ENCODE peak calls at places on chromosome 12, in five cellular contexts. One of them, this sample, is unnamed. For H3K36me3, the result is how much of the 10 kb centered on the place peaks cover.

GRCh38 chr12:123250471-123251383 is 17.5 kb downstream of the MTRFR start:
- DNase-seq in heart right ventricle: no peak
- DNase-seq in right atrium auricular region: no peak
- DNase-seq in heart left ventricle: no peak
- DNase-seq in PC-9: peak
- DNase-seq in this sample: peak

GRCh38 chr12:18747960-18748359 is 10.0 kb downstream of the CAPZA3 start:
- DNase-seq in heart right ventricle: no peak
- DNase-seq in PC-9: peak
- DNase-seq in right atrium auricular region: no peak
- DNase-seq in heart left ventricle: no peak
- DNase-seq in this sample: no peak

GRCh38 chr12:31369712-31370521 is 44.0 kb upstream of the SINHCAF start:
- DNase-seq in PC-9: peak
- DNase-seq in heart left ventricle: peak
- DNase-seq in right atrium auricular region: peak
- DNase-seq in heart right ventricle: no peak
- DNase-seq in this sample: no peak

GRCh38 chr12:6943719-6944380 is at the start of the genes C12orf57 and RNU7-1:
- DNase-seq in right atrium auricular region: peak
- DNase-seq in heart right ventricle: peak
- DNase-seq in PC-9: peak
- DNase-seq in heart left ventricle: peak
- DNase-seq in this sample: no peak

GRCh38 chr12:34397591-34398365 is 375.5 kb downstream of the ALG10 start:
- DNase-seq in heart right ventricle: peak
- DNase-seq in PC-9: no peak
- DNase-seq in right atrium auricular region: peak
- DNase-seq in heart left ventricle: peak
- DNase-seq in this sample: peak

GRCh38 chr12:46523863-46524770 is 151.5 kb upstream of the SLC38A2 start:
- DNase-seq in heart right ventricle: no peak
- DNase-seq in heart left ventricle: peak
- DNase-seq in right atrium auricular region: no peak
- DNase-seq in PC-9: no peak
- DNase-seq in this sample: no peak

GRCh38 chr12:39123580-39123979 is 218.2 kb upstream of the CPNE8 start:
- DNase-seq in heart right ventricle: no peak
- DNase-seq in heart left ventricle: no peak
- DNase-seq in PC-9: no peak
- DNase-seq in right atrium auricular region: no peak
- DNase-seq in this sample: no peak

GRCh38 chr12:57182918-57183575 is 33.5 kb upstream of the NXPH4 start:
- DNase-seq in heart right ventricle: peak
- DNase-seq in heart left ventricle: peak
- DNase-seq in right atrium auricular region: peak
- DNase-seq in PC-9: peak
- DNase-seq in this sample: peak

GRCh38 chr12:118326971-118327370 is 45.7 kb downstream of the TAOK3 start:
- DNase-seq in heart left ventricle: no peak
- DNase-seq in heart right ventricle: no peak
- DNase-seq in PC-9: no peak
- DNase-seq in right atrium auricular region: no peak
- DNase-seq in this sample: no peak

GRCh38 chr12:91704446-91704845 is 441.2 kb downstream of the BTG1 start:
- DNase-seq in heart left ventricle: no peak
- DNase-seq in PC-9: no peak
- DNase-seq in heart right ventricle: no peak
- DNase-seq in right atrium auricular region: no peak
- DNase-seq in this sample: no peak

GRCh38 chr12:19489168-19489567 is 49.9 kb downstream of the AEBP2 start:
- DNase-seq in heart left ventricle: no peak
- DNase-seq in PC-9: no peak
- DNase-seq in right atrium auricular region: no peak
- DNase-seq in heart right ventricle: no peak
- DNase-seq in this sample: no peak

GRCh38 chr12:88472775-88473174 is 107.5 kb downstream of the KITLG start:
- DNase-seq in PC-9: no peak
- DNase-seq in right atrium auricular region: no peak
- DNase-seq in heart right ventricle: no peak
- DNase-seq in heart left ventricle: no peak
- DNase-seq in this sample: no peak

GRCh38 chr12:122081108-122081696 is 2.6 kb downstream of the MLXIP start:
- DNase-seq in heart left ventricle: no peak
- DNase-seq in PC-9: peak
- DNase-seq in right atrium auricular region: no peak
- DNase-seq in heart right ventricle: no peak
- DNase-seq in this sample: peak

GRCh38 chr12:127929172-127929571 is 337.8 kb upstream of the TMEM132C start:
- DNase-seq in heart right ventricle: no peak
- DNase-seq in PC-9: no peak
- DNase-seq in right atrium auricular region: no peak
- DNase-seq in heart left ventricle: no peak
- DNase-seq in this sample: no peak
- H3K36me3 ChIP-seq in heart right ventricle: under half
- H3K36me3 ChIP-seq in PC-9: under half
- H3K36me3 ChIP-seq in right atrium auricular region: under half
- H3K36me3 ChIP-seq in heart left ventricle: under half
- H3K36me3 ChIP-seq in this sample: under half

GRCh38 chr12:104495786-104496185 is 39.0 kb downstream of the CHST11 start:
- DNase-seq in right atrium auricular region: no peak
- DNase-seq in heart left ventricle: no peak
- DNase-seq in heart right ventricle: no peak
- DNase-seq in PC-9: no peak
- DNase-seq in this sample: no peak

GRCh38 chr12:104493504-104493903 is 36.8 kb downstream of the CHST11 start:
- DNase-seq in heart left ventricle: no peak
- DNase-seq in heart right ventricle: no peak
- DNase-seq in right atrium auricular region: no peak
- DNase-seq in PC-9: no peak
- DNase-seq in this sample: no peak

GRCh38 chr12:104496336-104496735 is 39.6 kb downstream of the CHST11 start:
- DNase-seq in heart left ventricle: no peak
- DNase-seq in PC-9: no peak
- DNase-seq in right atrium auricular region: no peak
- DNase-seq in heart right ventricle: no peak
- DNase-seq in this sample: no peak

GRCh38 chr12:104494137-104494815 is 37.5 kb downstream of the CHST11 start:
- DNase-seq in heart left ventricle: no peak
- DNase-seq in PC-9: no peak
- DNase-seq in heart right ventricle: no peak
- DNase-seq in right atrium auricular region: no peak
- DNase-seq in this sample: no peak

DNA sequence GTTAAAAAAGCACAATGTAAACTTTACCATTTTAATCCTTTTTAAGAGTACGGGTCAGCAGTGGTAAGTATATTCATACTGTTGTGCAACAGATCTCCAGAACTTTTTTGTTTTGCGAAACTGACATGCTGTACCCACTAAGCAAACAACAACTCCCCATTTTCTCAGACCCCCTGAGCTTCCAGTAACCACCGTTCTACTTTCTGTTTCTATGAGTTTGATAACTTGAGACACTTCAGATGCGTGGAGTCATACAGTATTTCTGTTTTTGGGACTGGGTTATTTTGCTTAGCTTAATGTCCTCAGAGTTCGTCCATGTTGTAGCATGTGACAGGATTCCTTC is 38.0 kb downstream of the CHST11 start:
- DNase-seq in PC-9: no peak
- DNase-seq in heart right ventricle: no peak
- DNase-seq in right atrium auricular region: no peak
- DNase-seq in heart left ventricle: no peak
- DNase-seq in this sample: no peak
- H3K4me3 ChIP-seq in PC-9: no peak
- H3K4me3 ChIP-seq in heart right ventricle: no peak
- H3K4me3 ChIP-seq in right atrium auricular region: no peak
- H3K4me3 ChIP-seq in heart left ventricle: no peak
- H3K4me3 ChIP-seq in this sample: no peak

DNA sequence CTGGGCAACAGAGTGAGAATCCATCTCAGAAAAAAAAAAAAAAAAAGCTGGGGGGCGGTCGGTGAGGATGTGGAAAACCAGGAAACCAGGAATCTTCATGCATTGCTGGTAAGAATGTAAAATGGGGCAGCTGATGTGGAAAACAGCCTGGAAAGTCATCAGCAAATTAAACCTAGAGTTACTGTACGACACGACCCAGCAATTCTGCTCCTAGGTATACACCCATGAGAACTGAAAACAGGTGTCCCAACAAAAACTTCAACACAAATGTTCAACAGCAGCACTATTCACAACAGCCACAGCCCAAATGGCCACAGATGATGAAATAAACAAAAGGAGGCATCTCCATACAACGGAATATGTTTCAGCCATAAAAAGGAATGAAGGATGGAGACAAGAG is 97.3 kb downstream of the NCOR2 start:
- DNase-seq in heart left ventricle: no peak
- DNase-seq in right atrium auricular region: no peak
- DNase-seq in heart right ventricle: no peak
- DNase-seq in PC-9: no peak
- DNase-seq in this sample: no peak
- H3K36me3 ChIP-seq in heart left ventricle: under half
- H3K36me3 ChIP-seq in right atrium auricular region: half or more
- H3K36me3 ChIP-seq in heart right ventricle: under half
- H3K36me3 ChIP-seq in PC-9: under half
- H3K36me3 ChIP-seq in this sample: under half

DNA sequence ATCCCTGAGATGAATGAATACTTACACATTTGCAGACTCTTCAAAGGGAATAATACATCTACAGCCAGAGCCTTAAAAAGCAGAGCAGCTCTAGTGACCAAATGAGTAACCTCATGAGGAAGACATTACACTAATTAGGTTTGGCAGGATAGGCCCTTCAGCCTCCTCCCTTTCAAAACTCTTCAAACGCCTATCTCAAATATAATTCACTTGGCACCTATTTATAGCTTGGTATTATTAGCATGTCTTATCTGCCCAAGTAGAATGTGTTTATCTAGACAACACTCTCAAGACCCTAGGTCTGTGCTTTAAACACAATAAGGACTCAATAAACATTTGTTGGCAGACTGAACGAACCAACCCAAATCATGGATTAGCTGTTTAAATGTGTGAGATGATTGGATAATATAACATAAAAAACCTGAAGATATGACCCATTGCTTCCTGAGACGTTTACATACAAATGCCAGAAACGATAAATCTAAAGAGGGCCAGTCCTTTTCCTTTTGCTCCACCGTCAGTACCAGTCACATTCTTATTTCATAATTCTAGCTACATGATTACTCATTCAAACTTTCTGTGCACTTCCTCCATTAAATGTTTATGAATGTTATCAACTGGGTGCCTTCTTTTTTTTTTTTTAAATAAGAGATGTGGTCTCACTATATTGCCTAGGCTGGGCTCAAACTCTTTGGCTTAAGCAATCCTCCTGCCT is 123.3 kb downstream of the CEP83 start:
- DNase-seq in heart right ventricle: no peak
- DNase-seq in PC-9: no peak
- DNase-seq in heart left ventricle: no peak
- DNase-seq in right atrium auricular region: no peak
- DNase-seq in this sample: no peak
- H3K4me3 ChIP-seq in heart right ventricle: no peak
- H3K4me3 ChIP-seq in PC-9: no peak
- H3K4me3 ChIP-seq in heart left ventricle: no peak
- H3K4me3 ChIP-seq in right atrium auricular region: peak
- H3K4me3 ChIP-seq in this sample: no peak

GRCh38 chr12:131537267-131537920 is 173.5 kb upstream of the SFSWAP start:
- DNase-seq in heart left ventricle: no peak
- DNase-seq in heart right ventricle: no peak
- DNase-seq in PC-9: no peak
- DNase-seq in right atrium auricular region: no peak
- DNase-seq in this sample: no peak

GRCh38 chr12:131539381-131539780 is 171.5 kb upstream of the SFSWAP start:
- DNase-seq in heart right ventricle: no peak
- DNase-seq in PC-9: no peak
- DNase-seq in right atrium auricular region: no peak
- DNase-seq in heart left ventricle: no peak
- DNase-seq in this sample: no peak

GRCh38 chr12:131540138-131540623 is 170.7 kb upstream of the SFSWAP start:
- DNase-seq in right atrium auricular region: no peak
- DNase-seq in heart right ventricle: no peak
- DNase-seq in PC-9: no peak
- DNase-seq in heart left ventricle: no peak
- DNase-seq in this sample: no peak

GRCh38 chr12:131543040-131543439 is 167.8 kb upstream of the SFSWAP start:
- DNase-seq in heart left ventricle: no peak
- DNase-seq in heart right ventricle: no peak
- DNase-seq in PC-9: no peak
- DNase-seq in right atrium auricular region: no peak
- DNase-seq in this sample: no peak

DNA sequence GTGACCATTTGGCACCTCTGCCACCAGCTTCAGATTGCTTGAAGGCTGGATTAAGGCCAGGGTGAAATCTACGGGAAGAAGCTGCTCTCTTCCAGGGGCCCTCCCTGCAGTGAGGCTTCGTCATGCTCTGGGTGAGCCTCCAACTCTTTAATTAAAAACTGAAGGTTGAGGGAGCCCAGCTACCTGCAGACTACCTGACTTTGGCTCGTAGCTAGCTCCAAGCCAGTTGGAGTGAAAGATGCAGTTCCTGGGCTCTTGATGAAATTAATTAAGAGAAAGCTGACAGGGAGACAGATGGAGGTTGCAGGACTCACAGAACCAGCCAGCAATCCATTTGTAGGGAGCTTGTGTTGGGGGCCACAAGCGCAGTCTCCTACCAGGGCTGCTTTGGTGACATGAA is 168.5 kb upstream of the SFSWAP start:
- DNase-seq in PC-9: no peak
- DNase-seq in right atrium auricular region: no peak
- DNase-seq in heart left ventricle: no peak
- DNase-seq in heart right ventricle: no peak
- DNase-seq in this sample: no peak
- H3K36me3 ChIP-seq in PC-9: under half
- H3K36me3 ChIP-seq in right atrium auricular region: under half
- H3K36me3 ChIP-seq in heart left ventricle: under half
- H3K36me3 ChIP-seq in heart right ventricle: under half
- H3K36me3 ChIP-seq in this sample: under half

GRCh38 chr12:116812238-116812637 is 69.0 kb downstream of the HRK start:
- DNase-seq in right atrium auricular region: no peak
- DNase-seq in PC-9: no peak
- DNase-seq in heart right ventricle: no peak
- DNase-seq in heart left ventricle: no peak
- DNase-seq in this sample: no peak
- H3K4me3 ChIP-seq in right atrium auricular region: no peak
- H3K4me3 ChIP-seq in PC-9: no peak
- H3K4me3 ChIP-seq in heart right ventricle: no peak
- H3K4me3 ChIP-seq in heart left ventricle: no peak
- H3K4me3 ChIP-seq in this sample: no peak

GRCh38 chr12:108801736-108802665 is 55.4 kb downstream of the SSH1 start:
- DNase-seq in right atrium auricular region: peak
- DNase-seq in heart right ventricle: no peak
- DNase-seq in heart left ventricle: peak
- DNase-seq in PC-9: no peak
- DNase-seq in this sample: no peak
- H3K36me3 ChIP-seq in right atrium auricular region: half or more
- H3K36me3 ChIP-seq in heart right ventricle: half or more
- H3K36me3 ChIP-seq in heart left ventricle: under half
- H3K36me3 ChIP-seq in PC-9: under half
- H3K36me3 ChIP-seq in this sample: under half